ENCODE peak calls at places on chromosomes 13 and 19, in ten cellular contexts. A, Q, D, U, P, T, E, B, O and Z are unnamed samples.

GRCh38 chr19:33309826-33310225 is 7.5 kb upstream of the CEBPA start:
- DNase-seq in E (no peak), A (no peak), T (no peak), Q (no peak), D (no peak), U (no peak), B (no peak), P (no peak), O (no peak), Z (no peak)

GRCh38 chr13:94224670-94225069 is 254.8 kb downstream of the DCT start:
- DNase-seq in A (no peak), P (no peak), U (no peak), E (no peak), T (peak), B (no peak), D (no peak), Q (no peak), O (no peak), Z (no peak)

GRCh38 chr19:13023666-13024065 is 28.4 kb downstream of the NFIX start:
- DNase-seq in Q (no peak), B (peak), E (peak), D (no peak), O (no peak), U (no peak), A (no peak), P (no peak), T (no peak), Z (no peak)

GRCh38 chr13:40639226-40639681 is 27.2 kb downstream of the FOXO1 start:
- DNase-seq in B (no peak), T (no peak), O (no peak), Q (no peak), E (no peak), A (no peak), P (no peak), U (no peak), D (no peak), Z (no peak)

GRCh38 chr19:5996598-5997320 is 18.8 kb upstream of the RANBP3 start:
- DNase-seq in O (no peak), T (no peak), B (no peak), Q (no peak), A (no peak), P (no peak), D (no peak), E (no peak), U (no peak), Z (no peak)

GRCh38 chr13:46679369-46680180 is 117.4 kb downstream of the ESD start:
- DNase-seq in U (no peak), O (no peak), E (no peak), T (no peak), Q (no peak), A (no peak), P (no peak), B (no peak), D (no peak), Z (peak)

GRCh38 chr13:109998808-109999528 is 212.6 kb upstream of the IRS2 start:
- DNase-seq in D (no peak), O (no peak), U (no peak), T (no peak), P (no peak), B (no peak), E (no peak), A (no peak), Q (no peak), Z (peak)

GRCh38 chr13:112575680-112576079 is 12.3 kb downstream of the TUBGCP3 start:
- DNase-seq in D (no peak), A (no peak), U (no peak), O (no peak), Q (no peak), T (peak), P (no peak), E (no peak), B (no peak), Z (no peak)

GRCh38 chr19:52398091-52398461 is 427 bp downstream of the ZNF528 start:
- DNase-seq in D (no peak), Q (no peak), O (no peak), A (no peak), E (no peak), B (no peak), P (no peak), U (no peak), T (peak), Z (no peak)